ENCODE peak calls at places on chromosomes 1 and 21, in ten cellular contexts. One of them, this sample, is unnamed.

GRCh38 chr1:45326627-45327591 is at the start of gene HPDL:
- DNase-seq in lower lobe of right lung: peak; percentile 69
- DNase-seq in heart right ventricle: peak; percentile 60
- DNase-seq in astrocyte of the spinal cord: peak; percentile 42
- DNase-seq in neuronal stem cell: peak; percentile 71
- DNase-seq in colonic mucosa: peak; percentile 84
- DNase-seq in effector memory CD4-positive, alpha-beta T cell: peak; percentile 22
- DNase-seq in HFF-Myc: peak; percentile 56
- DNase-seq in ascending aorta: peak; percentile 73
- DNase-seq in ovary: peak; percentile 75
- DNase-seq in this sample: peak; percentile 89

GRCh38 chr1:235430991-235431390 is 63.8 kb downstream of the TBCE start:
- DNase-seq in lower lobe of right lung: no peak
- DNase-seq in heart right ventricle: no peak
- DNase-seq in astrocyte of the spinal cord: peak; percentile 39
- DNase-seq in neuronal stem cell: no peak
- DNase-seq in colonic mucosa: no peak
- DNase-seq in effector memory CD4-positive, alpha-beta T cell: no peak
- DNase-seq in HFF-Myc: no peak
- DNase-seq in ascending aorta: peak; percentile 15
- DNase-seq in ovary: no peak
- DNase-seq in this sample: no peak

GRCh38 chr1:116412480-116412798 is 39.4 kb downstream of the ATP1A1 start:
- DNase-seq in lower lobe of right lung: no peak
- DNase-seq in heart right ventricle: no peak
- DNase-seq in astrocyte of the spinal cord: no peak
- DNase-seq in neuronal stem cell: no peak
- DNase-seq in colonic mucosa: no peak
- DNase-seq in effector memory CD4-positive, alpha-beta T cell: no peak
- DNase-seq in HFF-Myc: no peak
- DNase-seq in ascending aorta: no peak
- DNase-seq in ovary: no peak
- DNase-seq in this sample: no peak

GRCh38 chr1:21553116-21553926 is 44.1 kb downstream of the ALPL start:
- DNase-seq in lower lobe of right lung: no peak
- DNase-seq in heart right ventricle: no peak
- DNase-seq in astrocyte of the spinal cord: peak; percentile 71
- DNase-seq in neuronal stem cell: no peak
- DNase-seq in colonic mucosa: no peak
- DNase-seq in effector memory CD4-positive, alpha-beta T cell: no peak
- DNase-seq in HFF-Myc: no peak
- DNase-seq in ascending aorta: no peak
- DNase-seq in ovary: no peak
- DNase-seq in this sample: peak; percentile 90

GRCh38 chr1:93694039-93694438 is 12.4 kb upstream of the BCAR3 start:
- DNase-seq in lower lobe of right lung: no peak
- DNase-seq in heart right ventricle: no peak
- DNase-seq in astrocyte of the spinal cord: no peak
- DNase-seq in neuronal stem cell: no peak
- DNase-seq in colonic mucosa: no peak
- DNase-seq in effector memory CD4-positive, alpha-beta T cell: no peak
- DNase-seq in HFF-Myc: no peak
- DNase-seq in ascending aorta: peak; percentile 88
- DNase-seq in ovary: no peak
- DNase-seq in this sample: no peak

GRCh38 chr1:224253721-224254120 is 70.7 kb downstream of the DEGS1 start:
- DNase-seq in lower lobe of right lung: no peak
- DNase-seq in heart right ventricle: no peak
- DNase-seq in astrocyte of the spinal cord: peak; percentile 44
- DNase-seq in neuronal stem cell: no peak
- DNase-seq in colonic mucosa: no peak
- DNase-seq in effector memory CD4-positive, alpha-beta T cell: no peak
- DNase-seq in HFF-Myc: no peak
- DNase-seq in ascending aorta: no peak
- DNase-seq in ovary: no peak
- DNase-seq in this sample: no peak

GRCh38 chr1:160862151-160863061 is at the start of gene CD244:
- DNase-seq in lower lobe of right lung: peak; percentile 73
- DNase-seq in heart right ventricle: no peak
- DNase-seq in astrocyte of the spinal cord: no peak
- DNase-seq in neuronal stem cell: no peak
- DNase-seq in colonic mucosa: no peak
- DNase-seq in effector memory CD4-positive, alpha-beta T cell: peak; percentile 17
- DNase-seq in HFF-Myc: no peak
- DNase-seq in ascending aorta: peak; percentile 66
- DNase-seq in ovary: no peak
- DNase-seq in this sample: peak; percentile 27

GRCh38 chr21:34579411-34579810 is 35.5 kb downstream of the RCAN1 start:
- DNase-seq in lower lobe of right lung: no peak
- DNase-seq in heart right ventricle: no peak
- DNase-seq in astrocyte of the spinal cord: peak; percentile 46
- DNase-seq in neuronal stem cell: no peak
- DNase-seq in colonic mucosa: no peak
- DNase-seq in effector memory CD4-positive, alpha-beta T cell: no peak
- DNase-seq in HFF-Myc: no peak
- DNase-seq in ascending aorta: no peak
- DNase-seq in ovary: no peak
- DNase-seq in this sample: no peak

GRCh38 chr1:203128691-203129500 is 1.4 kb downstream of the ADORA1 start:
- DNase-seq in lower lobe of right lung: no peak
- DNase-seq in heart right ventricle: no peak
- DNase-seq in astrocyte of the spinal cord: no peak
- DNase-seq in neuronal stem cell: no peak
- DNase-seq in colonic mucosa: peak; percentile 13
- DNase-seq in effector memory CD4-positive, alpha-beta T cell: no peak
- DNase-seq in HFF-Myc: no peak
- DNase-seq in ascending aorta: peak; percentile 52
- DNase-seq in ovary: no peak
- DNase-seq in this sample: peak; percentile 39

GRCh38 chr1:15181564-15181963 is 28.0 kb downstream of the TMEM51 start:
- DNase-seq in lower lobe of right lung: no peak
- DNase-seq in heart right ventricle: no peak
- DNase-seq in astrocyte of the spinal cord: no peak
- DNase-seq in neuronal stem cell: no peak
- DNase-seq in colonic mucosa: no peak
- DNase-seq in effector memory CD4-positive, alpha-beta T cell: no peak
- DNase-seq in HFF-Myc: no peak
- DNase-seq in ascending aorta: no peak
- DNase-seq in ovary: no peak
- DNase-seq in this sample: no peak

GRCh38 chr1:1348420-1349255 is 580 bp downstream of the DVL1 start:
- DNase-seq in lower lobe of right lung: peak; percentile 75
- DNase-seq in heart right ventricle: no peak
- DNase-seq in astrocyte of the spinal cord: peak; percentile 52
- DNase-seq in neuronal stem cell: no peak
- DNase-seq in colonic mucosa: no peak
- DNase-seq in effector memory CD4-positive, alpha-beta T cell: no peak
- DNase-seq in HFF-Myc: no peak
- DNase-seq in ascending aorta: no peak
- DNase-seq in ovary: no peak
- DNase-seq in this sample: peak; percentile 96

GRCh38 chr1:41315482-41315823 is 45.8 kb upstream of the FOXO6 start:
- DNase-seq in lower lobe of right lung: no peak
- DNase-seq in heart right ventricle: no peak
- DNase-seq in astrocyte of the spinal cord: no peak
- DNase-seq in neuronal stem cell: no peak
- DNase-seq in colonic mucosa: no peak
- DNase-seq in effector memory CD4-positive, alpha-beta T cell: no peak
- DNase-seq in HFF-Myc: no peak
- DNase-seq in ascending aorta: no peak
- DNase-seq in ovary: no peak
- DNase-seq in this sample: no peak

GRCh38 chr1:32764826-32765545 is 52.2 kb downstream of the YARS1 start:
- DNase-seq in lower lobe of right lung: peak; percentile 32
- DNase-seq in heart right ventricle: no peak
- DNase-seq in astrocyte of the spinal cord: no peak
- DNase-seq in neuronal stem cell: no peak
- DNase-seq in colonic mucosa: peak; percentile 16
- DNase-seq in effector memory CD4-positive, alpha-beta T cell: no peak
- DNase-seq in HFF-Myc: no peak
- DNase-seq in ascending aorta: no peak
- DNase-seq in ovary: no peak
- DNase-seq in this sample: no peak

GRCh38 chr1:23593556-23594148 is 34.4 kb upstream of the ID3 start:
- DNase-seq in lower lobe of right lung: no peak
- DNase-seq in heart right ventricle: no peak
- DNase-seq in astrocyte of the spinal cord: peak; percentile 37
- DNase-seq in neuronal stem cell: no peak
- DNase-seq in colonic mucosa: no peak
- DNase-seq in effector memory CD4-positive, alpha-beta T cell: no peak
- DNase-seq in HFF-Myc: no peak
- DNase-seq in ascending aorta: no peak
- DNase-seq in ovary: no peak
- DNase-seq in this sample: no peak

GRCh38 chr1:88998716-88999115 is 6.3 kb upstream of the KYAT3 start:
- DNase-seq in lower lobe of right lung: no peak
- DNase-seq in heart right ventricle: peak; percentile 30
- DNase-seq in astrocyte of the spinal cord: peak; percentile 77
- DNase-seq in neuronal stem cell: peak; percentile 67
- DNase-seq in colonic mucosa: no peak
- DNase-seq in effector memory CD4-positive, alpha-beta T cell: no peak
- DNase-seq in HFF-Myc: peak; percentile 63
- DNase-seq in ascending aorta: no peak
- DNase-seq in ovary: no peak
- DNase-seq in this sample: peak; percentile 44

GRCh38 chr1:179288977-179289376 is 4.6 kb upstream of the SOAT1 start:
- DNase-seq in lower lobe of right lung: no peak
- DNase-seq in heart right ventricle: no peak
- DNase-seq in astrocyte of the spinal cord: no peak
- DNase-seq in neuronal stem cell: no peak
- DNase-seq in colonic mucosa: peak; percentile 51
- DNase-seq in effector memory CD4-positive, alpha-beta T cell: no peak
- DNase-seq in HFF-Myc: no peak
- DNase-seq in ascending aorta: no peak
- DNase-seq in ovary: no peak
- DNase-seq in this sample: no peak

GRCh38 chr1:15004396-15004795 is 149.2 kb upstream of the TMEM51 start:
- DNase-seq in lower lobe of right lung: no peak
- DNase-seq in heart right ventricle: no peak
- DNase-seq in astrocyte of the spinal cord: no peak
- DNase-seq in neuronal stem cell: no peak
- DNase-seq in colonic mucosa: no peak
- DNase-seq in effector memory CD4-positive, alpha-beta T cell: no peak
- DNase-seq in HFF-Myc: no peak
- DNase-seq in ascending aorta: no peak
- DNase-seq in ovary: no peak
- DNase-seq in this sample: no peak

DNA sequence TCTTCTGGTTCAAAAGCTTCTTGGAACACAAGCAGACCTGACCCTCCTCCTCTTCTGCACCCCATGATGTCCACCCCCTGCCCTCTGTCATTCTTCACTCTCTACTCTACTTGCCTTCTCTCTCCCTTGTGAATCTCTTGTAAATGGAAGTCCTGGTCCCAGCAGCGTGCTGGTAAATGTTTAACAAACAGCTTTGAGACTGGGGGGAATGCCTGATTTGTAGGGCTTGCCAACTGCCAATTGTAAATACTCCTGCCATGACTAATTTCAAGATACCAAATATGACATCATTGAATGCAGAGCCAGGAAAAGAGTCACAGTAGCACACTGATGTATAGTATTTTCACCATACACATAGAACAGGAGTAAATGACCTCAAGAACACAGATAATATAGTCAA is 40.9 kb upstream of the LRRN2 start:
- DNase-seq in lower lobe of right lung: no peak
- DNase-seq in heart right ventricle: no peak
- DNase-seq in astrocyte of the spinal cord: no peak
- DNase-seq in neuronal stem cell: no peak
- DNase-seq in colonic mucosa: peak; percentile 31
- DNase-seq in effector memory CD4-positive, alpha-beta T cell: no peak
- DNase-seq in HFF-Myc: no peak
- DNase-seq in ascending aorta: no peak
- DNase-seq in ovary: no peak
- DNase-seq in this sample: peak; percentile 48
- H3K4me3 ChIP-seq in lower lobe of right lung: no peak overlapping the region
- H3K4me3 ChIP-seq in heart right ventricle: no peak overlapping the region
- H3K4me3 ChIP-seq in astrocyte of the spinal cord: no peak overlapping the region
- H3K4me3 ChIP-seq in neuronal stem cell: no peak overlapping the region
- H3K4me3 ChIP-seq in colonic mucosa: no peak overlapping the region
- H3K4me3 ChIP-seq in effector memory CD4-positive, alpha-beta T cell: no peak overlapping the region
- H3K4me3 ChIP-seq in HFF-Myc: no peak overlapping the region
- H3K4me3 ChIP-seq in ascending aorta: no peak overlapping the region
- H3K4me3 ChIP-seq in ovary: no peak overlapping the region
- H3K4me3 ChIP-seq in this sample: no peak overlapping the region

GRCh38 chr1:6423321-6423999 is 1.1 kb upstream of the ESPN start:
- DNase-seq in lower lobe of right lung: peak; percentile 79
- DNase-seq in heart right ventricle: no peak
- DNase-seq in astrocyte of the spinal cord: peak; percentile 64
- DNase-seq in neuronal stem cell: no peak
- DNase-seq in colonic mucosa: peak; percentile 86
- DNase-seq in effector memory CD4-positive, alpha-beta T cell: peak; percentile 47
- DNase-seq in HFF-Myc: no peak
- DNase-seq in ascending aorta: no peak
- DNase-seq in ovary: no peak
- DNase-seq in this sample: peak; percentile 95
- H3K4me3 ChIP-seq in lower lobe of right lung: peak overlapping the region; percentile 4
- H3K4me3 ChIP-seq in heart right ventricle: no peak overlapping the region
- H3K4me3 ChIP-seq in astrocyte of the spinal cord: no peak overlapping the region
- H3K4me3 ChIP-seq in neuronal stem cell: no peak overlapping the region
- H3K4me3 ChIP-seq in colonic mucosa: no peak overlapping the region
- H3K4me3 ChIP-seq in effector memory CD4-positive, alpha-beta T cell: peak overlapping the region; percentile 9
- H3K4me3 ChIP-seq in HFF-Myc: no peak overlapping the region
- H3K4me3 ChIP-seq in ascending aorta: no peak overlapping the region
- H3K4me3 ChIP-seq in ovary: no peak overlapping the region
- H3K4me3 ChIP-seq in this sample: no peak overlapping the region

GRCh38 chr1:207813946-207814345 is 62.1 kb downstream of the CD46 start:
- DNase-seq in lower lobe of right lung: no peak
- DNase-seq in heart right ventricle: no peak
- DNase-seq in astrocyte of the spinal cord: no peak
- DNase-seq in neuronal stem cell: no peak
- DNase-seq in colonic mucosa: no peak
- DNase-seq in effector memory CD4-positive, alpha-beta T cell: no peak
- DNase-seq in HFF-Myc: no peak
- DNase-seq in ascending aorta: no peak
- DNase-seq in ovary: no peak
- DNase-seq in this sample: peak; percentile 62
- H3K4me3 ChIP-seq in lower lobe of right lung: no peak overlapping the region
- H3K4me3 ChIP-seq in heart right ventricle: peak overlapping the region; percentile 9
- H3K4me3 ChIP-seq in astrocyte of the spinal cord: no peak overlapping the region
- H3K4me3 ChIP-seq in neuronal stem cell: no peak overlapping the region
- H3K4me3 ChIP-seq in colonic mucosa: no peak overlapping the region
- H3K4me3 ChIP-seq in effector memory CD4-positive, alpha-beta T cell: no peak overlapping the region
- H3K4me3 ChIP-seq in HFF-Myc: no peak overlapping the region
- H3K4me3 ChIP-seq in ascending aorta: peak overlapping the region; percentile 79
- H3K4me3 ChIP-seq in ovary: no peak overlapping the region
- H3K4me3 ChIP-seq in this sample: no peak overlapping the region

DNA sequence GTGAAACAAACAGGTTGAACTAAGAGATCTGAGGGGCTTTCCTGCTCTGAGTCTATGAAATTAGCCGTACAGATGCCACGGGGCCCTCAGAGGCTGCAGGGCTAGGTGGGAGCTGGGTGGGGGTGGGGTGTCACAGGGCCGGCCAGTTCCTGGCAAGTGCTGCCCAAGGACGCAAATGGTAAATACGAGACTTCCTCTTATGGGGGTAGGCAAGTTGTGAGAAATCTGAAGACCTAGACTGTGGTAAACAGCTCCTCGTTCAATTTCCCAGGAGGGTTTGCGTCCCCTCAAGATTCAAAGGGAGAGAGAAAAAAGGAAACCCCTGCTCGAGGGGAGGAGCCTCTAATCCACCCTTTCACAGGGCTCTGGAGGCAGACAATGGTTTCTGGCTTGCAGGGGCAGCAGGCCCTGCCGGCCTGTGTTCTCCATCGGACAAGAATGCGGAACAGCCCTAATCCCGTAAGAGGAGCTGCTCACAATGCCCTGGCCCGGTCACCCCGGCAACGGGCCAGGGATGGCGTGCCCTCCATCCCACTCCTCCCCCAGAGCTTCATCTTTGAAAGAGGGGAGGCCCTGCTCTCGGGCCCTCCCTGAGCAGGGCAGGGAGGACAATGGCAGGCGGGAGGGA is 7.8 kb downstream of the NUAK2 start:
- DNase-seq in lower lobe of right lung: peak; percentile 80
- DNase-seq in heart right ventricle: peak; percentile 56
- DNase-seq in astrocyte of the spinal cord: peak; percentile 80
- DNase-seq in neuronal stem cell: peak; percentile 98
- DNase-seq in colonic mucosa: peak; percentile 57
- DNase-seq in effector memory CD4-positive, alpha-beta T cell: no peak
- DNase-seq in HFF-Myc: no peak
- DNase-seq in ascending aorta: no peak
- DNase-seq in ovary: peak; percentile 63
- DNase-seq in this sample: no peak
- H3K4me3 ChIP-seq in lower lobe of right lung: peak overlapping the region; percentile 35
- H3K4me3 ChIP-seq in heart right ventricle: no peak overlapping the region
- H3K4me3 ChIP-seq in astrocyte of the spinal cord: no peak overlapping the region
- H3K4me3 ChIP-seq in neuronal stem cell: peak overlapping the region; percentile 73
- H3K4me3 ChIP-seq in colonic mucosa: no peak overlapping the region
- H3K4me3 ChIP-seq in effector memory CD4-positive, alpha-beta T cell: peak overlapping the region; percentile 24
- H3K4me3 ChIP-seq in HFF-Myc: no peak overlapping the region
- H3K4me3 ChIP-seq in ascending aorta: no peak overlapping the region
- H3K4me3 ChIP-seq in ovary: no peak overlapping the region
- H3K4me3 ChIP-seq in this sample: no peak overlapping the region